ENCODE peak calls at places on chromosomes 2 and 18, in five cellular contexts. One of them, this sample, is unnamed.

GRCh38 chr2:21034972-21035279 is 8.9 kb downstream of the APOB start:
- DNase-seq in retinal pigment epithelial cell: no peak
- DNase-seq in endothelial cell: no peak
- DNase-seq in cardiac muscle cell: no peak
- DNase-seq in BE2C: no peak
- DNase-seq in this sample: no peak

GRCh38 chr2:66574701-66575624 is 140.0 kb downstream of the MEIS1 start:
- DNase-seq in retinal pigment epithelial cell: peak
- DNase-seq in endothelial cell: peak
- DNase-seq in cardiac muscle cell: peak
- DNase-seq in BE2C: peak
- DNase-seq in this sample: peak

GRCh38 chr2:54384301-54385035 is 71.7 kb upstream of the SPTBN1 start:
- DNase-seq in retinal pigment epithelial cell: no peak
- DNase-seq in endothelial cell: no peak
- DNase-seq in cardiac muscle cell: no peak
- DNase-seq in BE2C: no peak
- DNase-seq in this sample: no peak

GRCh38 chr18:3014501-3015202 is 1.7 kb upstream of the LPIN2 start:
- DNase-seq in retinal pigment epithelial cell: no peak
- DNase-seq in endothelial cell: no peak
- DNase-seq in cardiac muscle cell: no peak
- DNase-seq in BE2C: no peak
- DNase-seq in this sample: no peak

GRCh38 chr2:181658444-181658843 is 1.5 kb upstream of the CERKL start:
- DNase-seq in retinal pigment epithelial cell: no peak
- DNase-seq in endothelial cell: no peak
- DNase-seq in cardiac muscle cell: no peak
- DNase-seq in BE2C: no peak
- DNase-seq in this sample: no peak

GRCh38 chr2:147760984-147761383 is 83.8 kb upstream of the ACVR2A start:
- DNase-seq in retinal pigment epithelial cell: no peak
- DNase-seq in endothelial cell: no peak
- DNase-seq in cardiac muscle cell: no peak
- DNase-seq in BE2C: no peak
- DNase-seq in this sample: no peak

GRCh38 chr18:75823376-75823950 is 396.0 kb upstream of the SMIM21 start:
- DNase-seq in retinal pigment epithelial cell: no peak
- DNase-seq in endothelial cell: no peak
- DNase-seq in cardiac muscle cell: no peak
- DNase-seq in BE2C: no peak
- DNase-seq in this sample: no peak

GRCh38 chr2:127100261-127101047 is 6.5 kb downstream of the BIN1 start:
- DNase-seq in retinal pigment epithelial cell: no peak
- DNase-seq in endothelial cell: no peak
- DNase-seq in cardiac muscle cell: no peak
- DNase-seq in BE2C: no peak
- DNase-seq in this sample: peak

GRCh38 chr2:204274991-204275390 is 270.3 kb upstream of the PARD3B start:
- DNase-seq in retinal pigment epithelial cell: no peak
- DNase-seq in endothelial cell: no peak
- DNase-seq in cardiac muscle cell: no peak
- DNase-seq in BE2C: no peak
- DNase-seq in this sample: no peak

GRCh38 chr2:62716768-62717167 is 11.3 kb downstream of the EHBP1 start:
- DNase-seq in retinal pigment epithelial cell: no peak
- DNase-seq in endothelial cell: no peak
- DNase-seq in cardiac muscle cell: no peak
- DNase-seq in BE2C: no peak
- DNase-seq in this sample: no peak

GRCh38 chr2:111689174-111689573 is 194.8 kb downstream of the ANAPC1 start:
- DNase-seq in retinal pigment epithelial cell: no peak
- DNase-seq in endothelial cell: no peak
- DNase-seq in cardiac muscle cell: no peak
- DNase-seq in BE2C: no peak
- DNase-seq in this sample: no peak

GRCh38 chr2:36389081-36389480 is 33.5 kb downstream of the CRIM1 start:
- DNase-seq in retinal pigment epithelial cell: no peak
- DNase-seq in endothelial cell: no peak
- DNase-seq in cardiac muscle cell: peak
- DNase-seq in BE2C: no peak
- DNase-seq in this sample: no peak

GRCh38 chr2:116510117-116510671 is 1304.3 kb upstream of the DDX18 start:
- DNase-seq in retinal pigment epithelial cell: no peak
- DNase-seq in endothelial cell: peak
- DNase-seq in cardiac muscle cell: peak
- DNase-seq in BE2C: no peak
- DNase-seq in this sample: no peak

GRCh38 chr2:120539937-120540718 is 194.2 kb downstream of the INHBB start:
- DNase-seq in retinal pigment epithelial cell: peak
- DNase-seq in endothelial cell: no peak
- DNase-seq in cardiac muscle cell: no peak
- DNase-seq in BE2C: peak
- DNase-seq in this sample: peak

GRCh38 chr2:135424849-135425248 is 106.2 kb downstream of the ZRANB3 start:
- DNase-seq in retinal pigment epithelial cell: no peak
- DNase-seq in endothelial cell: no peak
- DNase-seq in cardiac muscle cell: no peak
- DNase-seq in BE2C: no peak
- DNase-seq in this sample: no peak

GRCh38 chr2:37881397-37881796 is 43.7 kb upstream of the RMDN2 start:
- DNase-seq in retinal pigment epithelial cell: no peak
- DNase-seq in endothelial cell: no peak
- DNase-seq in cardiac muscle cell: no peak
- DNase-seq in BE2C: no peak
- DNase-seq in this sample: no peak

GRCh38 chr18:51361130-51361860 is 163.8 kb upstream of the MEX3C start:
- DNase-seq in retinal pigment epithelial cell: peak
- DNase-seq in endothelial cell: peak
- DNase-seq in cardiac muscle cell: peak
- DNase-seq in BE2C: no peak
- DNase-seq in this sample: no peak

GRCh38 chr2:135916232-135916631 is 40.0 kb upstream of the MCM6 start:
- DNase-seq in retinal pigment epithelial cell: no peak
- DNase-seq in endothelial cell: no peak
- DNase-seq in cardiac muscle cell: peak
- DNase-seq in BE2C: no peak
- DNase-seq in this sample: peak

GRCh38 chr2:177326005-177326404 is 61.5 kb upstream of the NFE2L2 start:
- DNase-seq in retinal pigment epithelial cell: no peak
- DNase-seq in endothelial cell: no peak
- DNase-seq in cardiac muscle cell: no peak
- DNase-seq in BE2C: no peak
- DNase-seq in this sample: no peak

GRCh38 chr2:17857016-17857415 is 21.5 kb upstream of the KCNS3 start:
- DNase-seq in retinal pigment epithelial cell: no peak
- DNase-seq in endothelial cell: no peak
- DNase-seq in cardiac muscle cell: no peak
- DNase-seq in BE2C: no peak
- DNase-seq in this sample: no peak

GRCh38 chr2:25567406-25567805 is 106.0 kb downstream of the DTNB start:
- DNase-seq in retinal pigment epithelial cell: no peak
- DNase-seq in endothelial cell: no peak
- DNase-seq in cardiac muscle cell: peak
- DNase-seq in BE2C: no peak
- DNase-seq in this sample: no peak

GRCh38 chr18:50679656-50680055 is 119.8 kb downstream of the MAPK4 start:
- DNase-seq in retinal pigment epithelial cell: no peak
- DNase-seq in endothelial cell: no peak
- DNase-seq in cardiac muscle cell: no peak
- DNase-seq in BE2C: no peak
- DNase-seq in this sample: no peak

GRCh38 chr2:143258126-143258892 is 129.1 kb downstream of the ARHGAP15 start:
- DNase-seq in retinal pigment epithelial cell: no peak
- DNase-seq in endothelial cell: no peak
- DNase-seq in cardiac muscle cell: no peak
- DNase-seq in BE2C: no peak
- DNase-seq in this sample: no peak

GRCh38 chr2:186459009-186459408 is 27.1 kb upstream of the ZC3H15 start:
- DNase-seq in retinal pigment epithelial cell: no peak
- DNase-seq in endothelial cell: no peak
- DNase-seq in cardiac muscle cell: no peak
- DNase-seq in BE2C: no peak
- DNase-seq in this sample: no peak

GRCh38 chr2:56185101-56185581 is 1.4 kb downstream of the CCDC85A start:
- DNase-seq in retinal pigment epithelial cell: no peak
- DNase-seq in endothelial cell: peak
- DNase-seq in cardiac muscle cell: peak
- DNase-seq in BE2C: no peak
- DNase-seq in this sample: no peak

GRCh38 chr2:213220967-213221603 is 63.2 kb upstream of the SPAG16 start:
- DNase-seq in retinal pigment epithelial cell: no peak
- DNase-seq in endothelial cell: no peak
- DNase-seq in cardiac muscle cell: no peak
- DNase-seq in BE2C: no peak
- DNase-seq in this sample: no peak
- TF ChIP-seq CTCF in retinal pigment epithelial cell: no peak
- TF ChIP-seq CTCF in endothelial cell: no peak
- TF ChIP-seq CTCF in cardiac muscle cell: no peak
- TF ChIP-seq CTCF in BE2C: no peak
- TF ChIP-seq CTCF in this sample: no peak

GRCh38 chr2:101162561-101163330 is 11.6 kb upstream of the TBC1D8 start:
- DNase-seq in retinal pigment epithelial cell: no peak
- DNase-seq in endothelial cell: peak
- DNase-seq in cardiac muscle cell: no peak
- DNase-seq in BE2C: no peak
- DNase-seq in this sample: no peak

GRCh38 chr2:101173707-101174295 is 22.6 kb upstream of the TBC1D8 start:
- DNase-seq in retinal pigment epithelial cell: no peak
- DNase-seq in endothelial cell: no peak
- DNase-seq in cardiac muscle cell: no peak
- DNase-seq in BE2C: no peak
- DNase-seq in this sample: no peak

GRCh38 chr2:101168647-101169046 is 17.5 kb upstream of the TBC1D8 start:
- DNase-seq in retinal pigment epithelial cell: no peak
- DNase-seq in endothelial cell: no peak
- DNase-seq in cardiac muscle cell: no peak
- DNase-seq in BE2C: no peak
- DNase-seq in this sample: no peak
- TF ChIP-seq CTCF in retinal pigment epithelial cell: no peak
- TF ChIP-seq CTCF in endothelial cell: no peak
- TF ChIP-seq CTCF in cardiac muscle cell: no peak
- TF ChIP-seq CTCF in BE2C: no peak
- TF ChIP-seq CTCF in this sample: no peak

DNA sequence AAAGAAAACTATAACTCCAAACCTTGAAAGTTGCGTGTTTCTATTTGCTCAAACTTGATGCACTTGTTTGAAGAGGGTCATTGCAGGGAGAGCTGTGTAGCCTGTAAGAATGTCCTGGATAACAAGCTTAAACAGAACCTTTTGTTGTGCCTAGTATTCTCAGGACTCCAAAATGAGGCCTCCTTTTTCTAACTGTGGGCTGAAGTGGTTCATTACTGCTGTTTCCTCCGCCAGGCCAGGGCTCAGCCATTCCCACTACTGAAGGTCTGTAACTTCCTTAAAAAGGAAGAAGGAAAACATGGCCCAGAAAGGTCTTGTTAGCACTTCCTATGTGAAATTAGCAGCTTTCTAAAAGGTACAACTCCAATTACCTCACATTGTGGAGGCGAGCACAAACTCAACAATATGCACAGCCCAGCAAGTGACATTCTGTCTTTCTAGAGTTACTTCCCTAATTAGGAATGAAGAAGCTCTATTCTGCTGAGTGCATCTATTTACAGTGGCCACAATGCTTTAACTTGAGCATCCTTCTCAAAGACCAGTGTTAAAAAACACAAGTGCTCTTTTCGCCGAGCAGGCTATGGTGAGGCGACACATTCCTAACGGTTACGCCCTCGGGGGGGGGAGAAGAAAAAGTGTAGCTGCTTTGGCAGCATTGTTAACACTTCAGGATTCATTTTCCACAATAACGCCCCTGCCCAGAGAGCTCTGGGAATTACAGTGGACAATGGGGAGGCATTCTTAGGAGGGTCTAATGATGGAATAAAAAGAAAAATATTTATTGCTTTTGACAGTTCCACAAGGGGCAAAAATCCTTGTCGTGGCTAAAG is 136.9 kb upstream of the SIX3 start:
- DNase-seq in retinal pigment epithelial cell: no peak
- DNase-seq in endothelial cell: no peak
- DNase-seq in cardiac muscle cell: no peak
- DNase-seq in BE2C: no peak
- DNase-seq in this sample: no peak
- TF ChIP-seq CTCF in retinal pigment epithelial cell: no peak
- TF ChIP-seq CTCF in endothelial cell: no peak
- TF ChIP-seq CTCF in cardiac muscle cell: no peak
- TF ChIP-seq CTCF in BE2C: no peak
- TF ChIP-seq CTCF in this sample: no peak

GRCh38 chr2:156896294-156896693 is 361.2 kb upstream of the GALNT5 start:
- DNase-seq in retinal pigment epithelial cell: no peak
- DNase-seq in endothelial cell: no peak
- DNase-seq in cardiac muscle cell: no peak
- DNase-seq in BE2C: no peak
- DNase-seq in this sample: no peak

GRCh38 chr2:156890498-156891148 is 366.9 kb upstream of the GALNT5 start:
- DNase-seq in retinal pigment epithelial cell: no peak
- DNase-seq in endothelial cell: no peak
- DNase-seq in cardiac muscle cell: peak
- DNase-seq in BE2C: no peak
- DNase-seq in this sample: no peak

GRCh38 chr2:156891609-156892008 is 365.9 kb upstream of the GALNT5 start:
- DNase-seq in retinal pigment epithelial cell: no peak
- DNase-seq in endothelial cell: no peak
- DNase-seq in cardiac muscle cell: no peak
- DNase-seq in BE2C: no peak
- DNase-seq in this sample: no peak

GRCh38 chr2:156897548-156897947 is 360.0 kb upstream of the GALNT5 start:
- DNase-seq in retinal pigment epithelial cell: no peak
- DNase-seq in endothelial cell: no peak
- DNase-seq in cardiac muscle cell: no peak
- DNase-seq in BE2C: no peak
- DNase-seq in this sample: no peak

DNA sequence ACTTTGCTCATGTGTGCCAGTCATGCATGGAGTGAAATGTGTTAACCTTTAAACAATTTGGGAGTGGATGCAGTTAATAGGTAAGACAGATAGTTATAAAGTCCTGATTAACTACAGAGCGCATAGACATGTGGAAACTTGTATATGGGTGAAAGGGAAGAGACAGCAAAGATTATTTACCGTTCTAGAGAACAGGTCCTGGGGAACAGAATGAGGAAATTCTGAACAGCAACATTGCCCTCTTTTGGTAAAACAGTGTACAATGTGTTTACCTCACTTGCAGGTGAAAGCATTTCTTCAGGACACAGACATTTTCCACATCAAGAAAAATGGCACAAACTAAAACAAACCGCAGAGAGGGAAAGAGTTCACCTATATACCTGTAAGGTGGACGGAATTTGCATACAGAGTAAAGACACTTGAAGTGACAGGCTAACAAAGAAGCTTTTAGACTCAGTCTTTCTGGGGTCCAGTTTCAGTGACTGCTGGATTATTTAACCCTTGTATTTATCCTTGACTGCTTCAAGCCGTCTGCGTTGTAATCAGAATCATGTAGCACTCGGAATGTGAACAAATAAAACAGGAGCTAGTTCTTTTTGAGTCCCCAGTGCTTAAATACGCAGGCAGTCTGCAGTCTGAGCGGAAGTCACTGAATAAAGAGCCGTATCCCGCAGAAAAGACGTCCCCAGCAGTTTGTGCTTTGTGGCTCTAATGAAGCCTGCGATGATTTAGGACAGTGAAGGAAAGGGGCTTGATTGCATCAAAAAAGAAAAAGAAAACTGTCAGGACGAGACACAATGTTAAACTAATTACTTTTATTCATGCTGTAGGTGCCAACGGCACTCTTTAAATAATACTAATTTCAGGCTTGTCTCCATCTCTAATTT is 364.8 kb upstream of the GALNT5 start:
- DNase-seq in retinal pigment epithelial cell: peak
- DNase-seq in endothelial cell: no peak
- DNase-seq in cardiac muscle cell: peak
- DNase-seq in BE2C: peak
- DNase-seq in this sample: peak
- TF ChIP-seq CTCF in retinal pigment epithelial cell: peak
- TF ChIP-seq CTCF in endothelial cell: peak
- TF ChIP-seq CTCF in cardiac muscle cell: peak
- TF ChIP-seq CTCF in BE2C: peak
- TF ChIP-seq CTCF in this sample: peak